ENCODE peak calls at places on chromosomes 11 and 22, in eight cellular contexts. I is fibroblast of gingiva, G is ureter, M is nephron progenitor cell, P is spleen, A is BJ, J is ELR, Q is GF-D8. S is an unnamed sample.

GRCh38 chr11:46710821-46711269 is 8.2 kb upstream of the F2 start:
- DNase-seq in I (peak; percentile 89), G (no peak), M (no peak), P (no peak), A (peak; percentile 88), J (peak; percentile 81), Q (no peak), S (no peak)

GRCh38 chr11:117221775-117222517 is 9.9 kb downstream of the PCSK7 start:
- DNase-seq in I (peak; percentile 90), G (peak; percentile 78), M (peak; percentile 33), P (no peak), A (peak; percentile 51), J (no peak), Q (no peak), S (no peak)

GRCh38 chr11:9030601-9031000 is 26.8 kb upstream of the NRIP3 start:
- DNase-seq in I (no peak), G (peak; percentile 69), M (no peak), P (no peak), A (no peak), J (no peak), Q (no peak), S (no peak)

GRCh38 chr22:30947163-30947820 is 21.3 kb downstream of the MORC2 start:
- DNase-seq in I (no peak), G (peak; percentile 64), M (peak; percentile 17), P (no peak), A (no peak), J (no peak), Q (no peak), S (no peak)

GRCh38 chr11:16393335-16393734 is 37.0 kb upstream of the SOX6 start:
- DNase-seq in I (no peak), G (no peak), M (no peak), P (no peak), A (no peak), J (no peak), Q (no peak), S (no peak)

GRCh38 chr22:38402204-38402603 is 52.8 kb downstream of the KCNJ4 start:
- DNase-seq in I (no peak), G (no peak), M (no peak), P (no peak), A (no peak), J (no peak), Q (no peak), S (no peak)

GRCh38 chr11:114057147-114057546 is 2.4 kb upstream of the ZBTB16 start:
- DNase-seq in I (no peak), G (no peak), M (no peak), P (no peak), A (no peak), J (no peak), Q (no peak), S (no peak)

GRCh38 chr11:7892059-7892699 is 38.9 kb downstream of the OR10A6 start:
- DNase-seq in I (peak; percentile 90), G (no peak), M (no peak), P (no peak), A (peak; percentile 40), J (peak; percentile 81), Q (no peak), S (no peak)

GRCh38 chr22:27962268-27963191 is 43.5 kb upstream of the PITPNB start:
- DNase-seq in I (no peak), G (no peak), M (no peak), P (no peak), A (no peak), J (peak; percentile 5), Q (no peak), S (no peak)

GRCh38 chr11:34266090-34266912 is 91.5 kb downstream of the ABTB2 start:
- DNase-seq in I (peak; percentile 92), G (peak; percentile 46), M (peak; percentile 19), P (no peak), A (peak; percentile 80), J (peak; percentile 68), Q (no peak), S (no peak)

GRCh38 chr22:33202455-33202854 is 144.3 kb upstream of the SYN3 start:
- DNase-seq in I (no peak), G (no peak), M (no peak), P (no peak), A (no peak), J (no peak), Q (no peak), S (no peak)

GRCh38 chr22:44838316-44839016 is 86.1 kb downstream of the ARHGAP8 start:
- DNase-seq in I (no peak), G (no peak), M (no peak), P (no peak), A (no peak), J (no peak), Q (no peak), S (no peak)

GRCh38 chr11:76661306-76661751 is 9.2 kb downstream of the LRRC32 start:
- DNase-seq in I (no peak), G (no peak), M (no peak), P (peak; percentile 66), A (no peak), J (no peak), Q (no peak), S (no peak)

GRCh38 chr11:78228467-78228866 is 39.7 kb downstream of the USP35 start:
- DNase-seq in I (peak; percentile 36), G (no peak), M (no peak), P (no peak), A (no peak), J (peak; percentile 67), Q (peak; percentile 56), S (peak; percentile 68)

GRCh38 chr11:2122222-2122906 is 16.8 kb downstream of the IGF2 start:
- DNase-seq in I (peak; percentile 72), G (no peak), M (no peak), P (peak; percentile 51), A (peak; percentile 37), J (peak; percentile 26), Q (no peak), S (no peak)

GRCh38 chr11:41382927-41383326 is 76.5 kb downstream of the LRRC4C start:
- DNase-seq in I (no peak), G (no peak), M (no peak), P (no peak), A (no peak), J (no peak), Q (no peak), S (no peak)

GRCh38 chr22:29154364-29155048 is 51.2 kb upstream of the EMID1 start:
- DNase-seq in I (peak; percentile 41), G (peak; percentile 76), M (peak; percentile 95), P (peak; percentile 94), A (no peak), J (peak; percentile 70), Q (no peak), S (peak; percentile 71)

GRCh38 chr11:2422461-2423156 is 21.7 kb downstream of the TRPM5 start:
- DNase-seq in I (no peak), G (no peak), M (no peak), P (no peak), A (no peak), J (no peak), Q (no peak), S (no peak)

GRCh38 chr11:8085006-8085645 is 4.1 kb downstream of the TUB start:
- DNase-seq in I (no peak), G (no peak), M (no peak), P (peak; percentile 56), A (no peak), J (no peak), Q (no peak), S (no peak)

GRCh38 chr22:46799626-46800025 is 37.2 kb downstream of the TBC1D22A start:
- DNase-seq in I (no peak), G (no peak), M (no peak), P (no peak), A (no peak), J (no peak), Q (no peak), S (no peak)

GRCh38 chr22:39745789-39746188 is 147.8 kb downstream of the ENTHD1 start:
- DNase-seq in I (no peak), G (no peak), M (no peak), P (no peak), A (no peak), J (no peak), Q (no peak), S (no peak)

GRCh38 chr22:26763633-26764295 is 106.4 kb downstream of the MIAT start:
- DNase-seq in I (peak; percentile 79), G (no peak), M (no peak), P (no peak), A (no peak), J (peak; percentile 75), Q (no peak), S (no peak)

GRCh38 chr11:31110825-31111224 is 258.7 kb downstream of the DCDC1 start:
- DNase-seq in I (no peak), G (no peak), M (no peak), P (no peak), A (no peak), J (no peak), Q (no peak), S (no peak)

GRCh38 chr11:70085815-70086769 is 8.0 kb downstream of the ANO1 start:
- DNase-seq in I (no peak), G (no peak), M (no peak), P (no peak), A (no peak), J (no peak), Q (no peak), S (no peak)

GRCh38 chr11:120978701-120979100 is 45.2 kb upstream of the TBCEL start:
- DNase-seq in I (no peak), G (no peak), M (no peak), P (no peak), A (no peak), J (no peak), Q (no peak), S (no peak)

GRCh38 chr11:112958670-112959069 is 2.5 kb upstream of the NCAM1 start:
- DNase-seq in I (no peak), G (no peak), M (no peak), P (no peak), A (peak; percentile 34), J (peak; percentile 13), Q (no peak), S (peak; percentile 40)

GRCh38 chr11:86482684-86483083 is 108.0 kb downstream of the CCDC81 start:
- DNase-seq in I (no peak), G (no peak), M (no peak), P (no peak), A (no peak), J (no peak), Q (no peak), S (no peak)

GRCh38 chr22:23088199-23088604 is 17.9 kb downstream of the GNAZ start:
- DNase-seq in I (no peak), G (no peak), M (no peak), P (no peak), A (no peak), J (no peak), Q (no peak), S (no peak)

GRCh38 chr11:83174008-83174407 is 17.1 kb downstream of the PCF11 start:
- DNase-seq in I (no peak), G (no peak), M (no peak), P (no peak), A (no peak), J (no peak), Q (no peak), S (no peak)

GRCh38 chr22:19641983-19642451 is 72.3 kb upstream of the SEPTIN5 start:
- DNase-seq in I (no peak), G (no peak), M (no peak), P (no peak), A (no peak), J (no peak), Q (no peak), S (no peak)

GRCh38 chr11:95154514-95154913 is 64.9 kb downstream of the ENDOD1 start:
- DNase-seq in I (peak; percentile 40), G (peak; percentile 64), M (peak; percentile 47), P (no peak), A (no peak), J (peak; percentile 51), Q (no peak), S (peak; percentile 79)

S was measured in SK-N-DZ.